ENCODE peak calls at places on chromosome 19, in six cellular contexts. One of them, this sample, is unnamed.

GRCh38 chr19:44747739-44748425 is 626 bp upstream of the BCL3 start:
- DNase-seq in IMR-90: peak
- DNase-seq in tibial nerve: peak
- DNase-seq in effector memory CD4-positive, alpha-beta T cell: no peak
- DNase-seq in cardiac muscle cell: peak
- DNase-seq in AG04450: no peak
- DNase-seq in this sample: no peak

GRCh38 chr19:53555352-53555751 is 17.4 kb downstream of the ZNF331 start:
- DNase-seq in IMR-90: no peak
- DNase-seq in AG04450: no peak
- DNase-seq in effector memory CD4-positive, alpha-beta T cell: no peak
- DNase-seq in tibial nerve: no peak
- DNase-seq in cardiac muscle cell: no peak
- DNase-seq in this sample: no peak

GRCh38 chr19:34962945-34963530 is 991 bp downstream of the ZNF792 start:
- DNase-seq in IMR-90: peak
- DNase-seq in effector memory CD4-positive, alpha-beta T cell: no peak
- DNase-seq in cardiac muscle cell: no peak
- DNase-seq in AG04450: no peak
- DNase-seq in tibial nerve: no peak
- DNase-seq in this sample: no peak

GRCh38 chr19:49155005-49155826 is at the start of gene HRC:
- DNase-seq in tibial nerve: no peak
- DNase-seq in IMR-90: no peak
- DNase-seq in cardiac muscle cell: peak
- DNase-seq in effector memory CD4-positive, alpha-beta T cell: no peak
- DNase-seq in AG04450: no peak
- DNase-seq in this sample: no peak

GRCh38 chr19:6834433-6834832 is 52.9 kb upstream of the ADGRE1 start:
- DNase-seq in effector memory CD4-positive, alpha-beta T cell: no peak
- DNase-seq in IMR-90: no peak
- DNase-seq in AG04450: no peak
- DNase-seq in tibial nerve: no peak
- DNase-seq in cardiac muscle cell: no peak
- DNase-seq in this sample: no peak

GRCh38 chr19:3025516-3025890 is 3.6 kb downstream of the TLE2 start:
- DNase-seq in AG04450: no peak
- DNase-seq in cardiac muscle cell: no peak
- DNase-seq in effector memory CD4-positive, alpha-beta T cell: no peak
- DNase-seq in tibial nerve: no peak
- DNase-seq in IMR-90: no peak
- DNase-seq in this sample: no peak

GRCh38 chr19:44624840-44625354 is 11.5 kb downstream of the IGSF23 start:
- DNase-seq in AG04450: no peak
- DNase-seq in IMR-90: no peak
- DNase-seq in effector memory CD4-positive, alpha-beta T cell: no peak
- DNase-seq in cardiac muscle cell: no peak
- DNase-seq in tibial nerve: no peak
- DNase-seq in this sample: no peak

GRCh38 chr19:32865326-32865725 is 4.2 kb downstream of the SLC7A9 start:
- DNase-seq in IMR-90: no peak
- DNase-seq in cardiac muscle cell: no peak
- DNase-seq in tibial nerve: no peak
- DNase-seq in effector memory CD4-positive, alpha-beta T cell: no peak
- DNase-seq in AG04450: no peak
- DNase-seq in this sample: no peak

GRCh38 chr19:42111811-42112210 is 20.4 kb downstream of the POU2F2 start:
- DNase-seq in AG04450: no peak
- DNase-seq in tibial nerve: no peak
- DNase-seq in cardiac muscle cell: no peak
- DNase-seq in effector memory CD4-positive, alpha-beta T cell: no peak
- DNase-seq in IMR-90: peak
- DNase-seq in this sample: no peak

GRCh38 chr19:18793144-18794028 is 2.3 kb upstream of the COMP start:
- DNase-seq in cardiac muscle cell: no peak
- DNase-seq in tibial nerve: no peak
- DNase-seq in IMR-90: no peak
- DNase-seq in effector memory CD4-positive, alpha-beta T cell: no peak
- DNase-seq in AG04450: no peak
- DNase-seq in this sample: no peak

GRCh38 chr19:53878786-53879144 is 3.2 kb upstream of the PRKCG start:
- DNase-seq in effector memory CD4-positive, alpha-beta T cell: no peak
- DNase-seq in cardiac muscle cell: no peak
- DNase-seq in AG04450: no peak
- DNase-seq in tibial nerve: no peak
- DNase-seq in IMR-90: no peak
- DNase-seq in this sample: no peak

GRCh38 chr19:4174895-4175668 is 7.3 kb downstream of the SIRT6 start:
- DNase-seq in IMR-90: no peak
- DNase-seq in cardiac muscle cell: no peak
- DNase-seq in effector memory CD4-positive, alpha-beta T cell: no peak
- DNase-seq in tibial nerve: no peak
- DNase-seq in AG04450: no peak
- DNase-seq in this sample: no peak

GRCh38 chr19:40806385-40807146 is 7.6 kb downstream of the EGLN2 start:
- DNase-seq in IMR-90: peak
- DNase-seq in tibial nerve: peak
- DNase-seq in AG04450: peak
- DNase-seq in cardiac muscle cell: peak
- DNase-seq in effector memory CD4-positive, alpha-beta T cell: peak
- DNase-seq in this sample: peak
- H3K4me3 ChIP-seq in IMR-90: no peak
- H3K4me3 ChIP-seq in tibial nerve: peak
- H3K4me3 ChIP-seq in AG04450: peak
- H3K4me3 ChIP-seq in cardiac muscle cell: no peak
- H3K4me3 ChIP-seq in effector memory CD4-positive, alpha-beta T cell: peak
- H3K4me3 ChIP-seq in this sample: no peak

DNA sequence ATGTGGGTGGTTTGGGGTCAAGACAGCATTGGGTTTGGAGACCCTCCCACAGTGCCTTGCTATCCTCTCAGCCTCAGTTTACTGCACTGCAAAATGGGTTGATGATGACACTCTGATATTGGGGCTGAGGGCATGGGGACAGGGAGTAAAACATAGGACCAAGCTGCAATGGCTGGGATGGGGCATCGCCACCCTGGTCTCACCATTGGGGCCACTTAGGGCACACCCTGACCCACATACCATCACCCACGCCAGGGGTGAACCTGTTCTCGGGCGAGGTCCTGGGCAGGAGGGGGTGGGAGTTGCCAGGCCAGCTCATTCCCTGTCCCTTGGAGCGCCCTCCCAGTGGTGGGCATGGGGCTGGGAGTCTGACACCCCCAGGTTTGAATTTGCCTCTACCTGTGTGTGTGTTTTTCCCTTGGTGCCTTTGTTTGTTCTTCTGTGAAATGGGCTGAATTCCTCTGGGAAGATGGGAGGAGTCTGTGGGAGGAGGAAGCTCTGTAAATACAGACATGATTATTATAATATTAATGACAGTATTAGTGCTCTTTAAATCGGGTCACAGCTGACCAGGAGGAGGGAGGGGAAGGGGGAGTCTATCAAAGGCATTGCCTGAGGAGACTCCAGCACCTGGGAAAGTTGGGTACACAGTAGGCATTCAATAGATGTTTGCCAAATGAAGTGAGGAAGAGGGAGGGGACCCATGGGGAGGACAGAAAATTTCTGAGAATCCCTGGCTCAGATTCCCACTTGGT is 2.2 kb upstream of the FCHO1 start:
- DNase-seq in tibial nerve: no peak
- DNase-seq in IMR-90: no peak
- DNase-seq in AG04450: no peak
- DNase-seq in cardiac muscle cell: no peak
- DNase-seq in effector memory CD4-positive, alpha-beta T cell: no peak
- DNase-seq in this sample: no peak
- H3K4me3 ChIP-seq in tibial nerve: no peak
- H3K4me3 ChIP-seq in IMR-90: no peak
- H3K4me3 ChIP-seq in AG04450: no peak
- H3K4me3 ChIP-seq in cardiac muscle cell: no peak
- H3K4me3 ChIP-seq in effector memory CD4-positive, alpha-beta T cell: no peak
- H3K4me3 ChIP-seq in this sample: no peak

DNA sequence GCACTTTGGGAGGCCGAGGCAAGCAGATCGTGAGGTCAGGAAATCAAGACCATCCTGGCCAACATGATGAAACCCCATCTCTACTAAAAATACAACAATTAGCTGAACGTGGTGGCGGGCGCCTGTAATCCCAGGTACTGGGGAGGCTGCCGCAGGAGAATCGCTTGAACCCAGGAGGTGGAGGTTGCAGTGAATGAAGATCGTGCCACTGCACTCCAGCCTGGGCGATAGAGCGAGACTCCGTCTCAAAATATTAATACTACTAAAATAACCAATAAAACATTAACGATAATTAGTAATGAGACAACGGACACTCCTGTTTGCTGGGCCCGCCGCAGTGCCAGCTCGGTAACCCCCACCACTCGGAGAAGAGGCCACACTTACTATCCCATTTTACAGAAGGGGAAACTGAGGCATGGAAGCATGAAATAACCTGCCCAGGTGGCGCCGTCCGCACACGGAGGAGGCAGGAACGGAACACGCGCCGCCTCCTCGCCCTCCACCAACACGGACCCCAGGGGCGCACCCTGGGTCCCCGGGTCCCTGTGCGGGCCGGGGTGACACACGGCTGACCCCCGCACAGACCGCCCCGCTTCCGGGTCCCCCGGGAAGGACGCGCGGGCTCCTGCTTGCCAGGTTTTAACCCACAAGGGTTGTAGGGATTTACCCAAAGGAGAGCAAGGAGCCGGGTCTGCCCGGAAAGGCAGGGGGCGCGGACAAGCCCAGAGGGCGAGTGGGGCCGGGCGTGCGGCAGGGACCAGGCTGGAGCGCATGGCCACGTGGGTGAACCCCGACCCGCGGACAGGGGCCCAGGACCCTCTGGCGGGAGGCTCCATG is 1.6 kb downstream of the R3HDM4 start:
- DNase-seq in effector memory CD4-positive, alpha-beta T cell: no peak
- DNase-seq in IMR-90: no peak
- DNase-seq in cardiac muscle cell: no peak
- DNase-seq in tibial nerve: no peak
- DNase-seq in AG04450: no peak
- DNase-seq in this sample: no peak
- H3K4me3 ChIP-seq in effector memory CD4-positive, alpha-beta T cell: no peak
- H3K4me3 ChIP-seq in IMR-90: peak
- H3K4me3 ChIP-seq in cardiac muscle cell: no peak
- H3K4me3 ChIP-seq in tibial nerve: peak
- H3K4me3 ChIP-seq in AG04450: peak
- H3K4me3 ChIP-seq in this sample: peak

GRCh38 chr19:17026041-17026658 is 460 bp downstream of the CPAMD8 start:
- DNase-seq in effector memory CD4-positive, alpha-beta T cell: no peak
- DNase-seq in cardiac muscle cell: peak
- DNase-seq in IMR-90: no peak
- DNase-seq in tibial nerve: no peak
- DNase-seq in AG04450: no peak
- DNase-seq in this sample: no peak
- H3K4me3 ChIP-seq in effector memory CD4-positive, alpha-beta T cell: peak
- H3K4me3 ChIP-seq in cardiac muscle cell: peak
- H3K4me3 ChIP-seq in IMR-90: no peak
- H3K4me3 ChIP-seq in tibial nerve: peak
- H3K4me3 ChIP-seq in AG04450: no peak
- H3K4me3 ChIP-seq in this sample: no peak

GRCh38 chr19:610801-611505 is 21.3 kb downstream of the HCN2 start:
- DNase-seq in IMR-90: peak
- DNase-seq in AG04450: peak
- DNase-seq in tibial nerve: peak
- DNase-seq in effector memory CD4-positive, alpha-beta T cell: peak
- DNase-seq in cardiac muscle cell: no peak
- DNase-seq in this sample: no peak
- H3K4me3 ChIP-seq in IMR-90: no peak
- H3K4me3 ChIP-seq in AG04450: no peak
- H3K4me3 ChIP-seq in tibial nerve: peak
- H3K4me3 ChIP-seq in effector memory CD4-positive, alpha-beta T cell: peak
- H3K4me3 ChIP-seq in cardiac muscle cell: no peak
- H3K4me3 ChIP-seq in this sample: peak

DNA sequence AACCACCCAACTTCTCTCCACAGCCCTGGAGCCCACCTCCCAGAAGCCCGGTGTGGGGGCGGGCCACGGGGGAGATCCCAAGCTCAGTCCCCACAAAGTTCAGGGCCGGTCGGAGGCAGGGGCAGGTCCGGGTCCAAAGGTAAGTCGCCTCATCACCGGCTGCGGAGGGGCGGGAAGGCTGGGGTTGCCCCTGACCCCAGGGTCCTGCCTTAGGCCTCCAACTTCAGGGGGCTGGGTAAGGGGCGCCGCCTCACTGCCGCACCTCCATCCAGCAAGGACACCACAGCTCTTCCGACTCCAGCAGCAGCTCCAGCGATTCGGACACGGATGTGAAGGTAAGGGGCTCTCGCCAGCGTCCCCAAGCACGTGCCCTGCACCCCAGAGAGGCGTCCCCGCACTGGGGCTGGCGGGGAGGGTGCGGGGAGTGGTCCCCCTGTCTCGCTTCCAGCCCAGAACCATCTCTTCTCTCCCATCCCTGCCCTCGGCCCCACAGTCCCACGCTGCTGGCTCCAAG is 358 bp downstream of the C19orf33 start:
- DNase-seq in effector memory CD4-positive, alpha-beta T cell: no peak
- DNase-seq in AG04450: no peak
- DNase-seq in cardiac muscle cell: no peak
- DNase-seq in IMR-90: no peak
- DNase-seq in tibial nerve: no peak
- DNase-seq in this sample: no peak
- H3K4me3 ChIP-seq in effector memory CD4-positive, alpha-beta T cell: no peak
- H3K4me3 ChIP-seq in AG04450: no peak
- H3K4me3 ChIP-seq in cardiac muscle cell: no peak
- H3K4me3 ChIP-seq in IMR-90: no peak
- H3K4me3 ChIP-seq in tibial nerve: peak
- H3K4me3 ChIP-seq in this sample: peak